ENCODE peak calls at places on chromosomes 3 and 15, in seven cellular contexts. L is WTC11, N is neural crest cell, U is uterus, W is cardiac muscle cell, X is bronchial epithelial cell, O is endothelial cell. R is an unnamed sample.

GRCh38 chr3:117246771-117247555 is 537.4 kb downstream of the TUSC7 start:
- DNase-seq in L (no peak), N (no peak), U (no peak), W (no peak), X (peak; percentile 92), O (no peak), R (no peak)

GRCh38 chr3:141553055-141553454 is 66.2 kb downstream of the RASA2 start:
- DNase-seq in L (no peak), N (no peak), U (no peak), W (peak; percentile 58), X (no peak), O (no peak), R (no peak)

GRCh38 chr3:115857518-115858136 is 234.3 kb downstream of the GAP43 start:
- DNase-seq in L (no peak), N (no peak), U (no peak), W (no peak), X (peak; percentile 50), O (no peak), R (no peak)

GRCh38 chr15:67855842-67856241 is 16.0 kb upstream of the RNU6-1 start:
- DNase-seq in L (no peak), N (no peak), U (no peak), W (no peak), X (no peak), O (no peak), R (no peak)

GRCh38 chr3:29153811-29154210 is 127.1 kb upstream of the RBMS3 start:
- DNase-seq in L (no peak), N (no peak), U (no peak), W (peak; percentile 50), X (no peak), O (no peak), R (no peak)

GRCh38 chr3:3927198-3927597 is 128.0 kb downstream of the LRRN1 start:
- DNase-seq in L (no peak), N (no peak), U (no peak), W (no peak), X (no peak), O (no peak), R (no peak)

GRCh38 chr15:90957105-90957790 is 2.6 kb downstream of the RCCD1 start:
- DNase-seq in L (peak; percentile 61), N (peak; percentile 40), U (no peak), W (peak; percentile 43), X (no peak), O (peak; percentile 41), R (peak; percentile 54)

GRCh38 chr15:67834593-67835348 is 5.1 kb downstream of the RNU6-1 start:
- DNase-seq in L (peak; percentile 56), N (no peak), U (no peak), W (no peak), X (no peak), O (no peak), R (peak; percentile 48)

GRCh38 chr3:149316427-149316826 is 17.0 kb downstream of the TM4SF18 start:
- DNase-seq in L (no peak), N (no peak), U (no peak), W (no peak), X (peak; percentile 32), O (no peak), R (no peak)

GRCh38 chr3:70737656-70738309 is 425.3 kb upstream of the MDFIC2 start:
- DNase-seq in L (no peak), N (no peak), U (no peak), W (peak; percentile 9), X (peak; percentile 39), O (no peak), R (no peak)

GRCh38 chr15:69499521-69500201 is 47.0 kb downstream of the RPLP1 start:
- DNase-seq in L (no peak), N (no peak), U (no peak), W (no peak), X (no peak), O (no peak), R (no peak)

GRCh38 chr15:34122771-34123183 is 20.9 kb downstream of the PGBD4 start:
- DNase-seq in L (no peak), N (no peak), U (no peak), W (peak; percentile 87), X (peak; percentile 25), O (no peak), R (no peak)

GRCh38 chr3:99175276-99175801 is 273.8 kb upstream of the DCBLD2 start:
- DNase-seq in L (no peak), N (no peak), U (no peak), W (no peak), X (no peak), O (no peak), R (no peak)

GRCh38 chr3:99171815-99172214 is 270.3 kb upstream of the DCBLD2 start:
- DNase-seq in L (no peak), N (no peak), U (no peak), W (no peak), X (no peak), O (no peak), R (no peak)

GRCh38 chr3:99176169-99176964 is 274.9 kb upstream of the DCBLD2 start:
- DNase-seq in L (no peak), N (no peak), U (no peak), W (no peak), X (no peak), O (no peak), R (no peak)

GRCh38 chr3:99170867-99171517 is 269.5 kb upstream of the DCBLD2 start:
- DNase-seq in L (no peak), N (no peak), U (no peak), W (no peak), X (no peak), O (no peak), R (no peak)

GRCh38 chr3:99172736-99173657 is 271.5 kb upstream of the DCBLD2 start:
- DNase-seq in L (peak; percentile 71), N (peak; percentile 56), U (no peak), W (peak; percentile 89), X (peak; percentile 65), O (peak; percentile 68), R (peak; percentile 68)
- TF ChIP-seq CTCF in L (peak; percentile 48), N (peak; percentile 77), U (no peak), W (peak; percentile 87), X (peak; percentile 86), O (peak; percentile 57), R (peak; percentile 78)

DNA sequence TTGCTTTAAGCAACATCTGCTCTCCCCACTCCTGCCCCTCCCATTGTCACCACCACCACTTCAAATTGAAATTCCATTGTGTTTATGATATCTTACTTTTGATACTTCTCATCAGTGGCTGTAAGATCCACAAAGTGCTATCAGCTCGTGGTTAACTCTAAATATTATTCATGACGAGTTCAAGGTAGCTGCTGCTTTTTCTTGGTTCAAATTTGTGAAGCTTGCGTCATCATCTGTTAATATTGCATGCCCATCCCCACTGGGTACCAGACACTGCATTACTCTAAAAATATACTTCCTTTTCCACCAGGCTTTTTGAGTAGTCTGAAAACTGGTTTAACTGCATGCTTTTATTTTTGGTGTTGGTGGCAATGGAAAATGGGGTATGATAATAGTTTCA is 91.6 kb upstream of the MITF start:
- DNase-seq in L (no peak), N (no peak), U (no peak), W (peak; percentile 49), X (no peak), O (no peak), R (no peak)
- TF ChIP-seq CTCF in L (no peak), N (no peak), U (no peak), W (no peak), X (no peak), O (no peak), R (no peak)

GRCh38 chr3:133864616-133865015 is 31.1 kb downstream of the RAB6B start:
- DNase-seq in L (no peak), N (no peak), U (no peak), W (no peak), X (no peak), O (no peak), R (no peak)

GRCh38 chr3:133863865-133864264 is 31.8 kb downstream of the RAB6B start:
- DNase-seq in L (no peak), N (no peak), U (no peak), W (no peak), X (no peak), O (no peak), R (no peak)

GRCh38 chr3:133868166-133868565 is 27.5 kb downstream of the RAB6B start:
- DNase-seq in L (no peak), N (no peak), U (no peak), W (no peak), X (no peak), O (no peak), R (no peak)

GRCh38 chr3:133866141-133866540 is 29.5 kb downstream of the RAB6B start:
- DNase-seq in L (no peak), N (no peak), U (no peak), W (no peak), X (no peak), O (no peak), R (no peak)

DNA sequence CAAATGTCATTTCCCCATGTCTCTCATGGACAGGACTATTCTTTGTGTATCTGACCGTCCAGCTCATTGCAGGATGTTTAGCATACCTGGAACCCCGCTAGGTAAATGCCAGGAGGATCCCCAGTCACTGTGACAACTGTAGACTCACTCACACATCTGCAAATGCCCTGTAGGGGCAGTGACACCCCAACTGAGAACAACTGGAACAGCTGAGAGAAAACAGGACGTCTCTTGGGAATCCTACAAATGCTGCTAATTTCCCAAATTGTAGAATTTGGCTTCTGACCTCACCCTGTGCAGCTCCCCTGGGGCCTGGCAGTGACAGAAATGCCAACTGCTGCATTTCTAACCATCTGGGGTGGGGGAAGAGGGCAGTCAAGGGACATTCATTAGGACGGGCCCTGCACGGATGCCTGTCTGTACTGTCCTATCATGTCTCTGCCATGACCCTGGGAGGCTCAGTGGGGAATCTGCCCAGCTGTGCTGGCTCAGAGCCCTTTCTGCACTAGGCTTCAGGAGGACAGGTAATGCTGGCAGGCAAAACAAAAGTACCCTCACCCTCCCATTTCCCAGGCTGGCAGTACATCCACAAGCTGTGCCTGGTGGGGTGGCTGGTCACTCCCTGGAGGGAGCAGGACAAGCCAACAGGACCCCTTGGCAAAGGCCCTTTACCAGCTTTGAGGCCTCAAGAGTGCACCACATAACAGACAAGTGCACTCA is 30.4 kb downstream of the RAB6B start:
- DNase-seq in L (no peak), N (no peak), U (no peak), W (no peak), X (no peak), O (no peak), R (no peak)
- TF ChIP-seq CTCF in L (no peak), N (no peak), U (no peak), W (no peak), X (no peak), O (no peak), R (no peak)

DNA sequence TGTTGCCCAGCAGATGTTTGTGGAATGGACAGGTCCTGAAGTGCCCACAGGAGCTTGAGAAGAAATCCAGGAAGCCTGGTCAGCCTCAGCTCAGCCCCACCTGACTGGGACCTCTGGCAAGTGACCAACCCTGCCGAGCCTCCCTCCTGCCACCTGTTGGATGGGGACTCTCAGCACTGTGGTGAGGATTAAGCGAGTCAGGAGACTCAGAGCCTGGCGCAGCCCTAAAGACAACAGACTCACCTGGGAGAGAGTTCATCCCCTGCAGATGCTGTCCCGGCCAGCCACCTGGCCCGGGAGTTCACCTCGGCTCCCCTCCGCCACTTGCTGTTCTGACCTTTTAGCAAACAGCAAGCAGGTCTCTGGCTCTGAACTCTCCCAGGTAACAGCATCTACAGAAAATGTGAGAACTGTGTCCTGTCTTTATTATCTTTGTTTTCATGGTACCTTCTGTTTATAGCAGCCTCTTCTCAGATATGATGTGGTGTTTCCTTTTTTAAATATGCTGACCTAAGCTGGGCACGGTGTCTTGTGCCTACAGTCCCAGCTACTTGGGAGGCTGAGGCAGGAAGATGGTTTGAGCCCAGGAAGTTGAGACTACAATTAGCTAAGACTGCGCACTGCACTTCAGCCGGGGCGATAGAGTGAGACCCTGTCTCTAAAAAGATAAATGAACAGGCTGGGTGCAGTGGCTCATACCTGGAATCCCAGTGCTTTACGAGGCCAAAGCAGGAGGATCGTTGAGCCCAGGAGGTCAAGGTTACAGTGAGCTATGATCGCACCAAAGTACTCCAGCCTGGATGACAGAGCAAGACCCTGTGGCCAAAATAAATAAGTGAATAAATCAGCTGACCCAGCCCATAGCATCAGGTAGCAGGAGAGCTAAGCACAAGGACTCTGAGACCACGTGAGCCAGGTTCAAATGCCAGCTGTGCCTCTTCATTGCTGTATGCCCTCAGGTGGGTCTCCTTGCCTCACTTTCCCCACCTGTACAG is 32.4 kb upstream of the SLC6A6 start:
- DNase-seq in L (peak; percentile 70), N (no peak), U (no peak), W (no peak), X (peak; percentile 25), O (peak; percentile 21), R (no peak)
- TF ChIP-seq CTCF in L (no peak), N (no peak), U (no peak), W (no peak), X (peak; percentile 52), O (no peak), R (no peak)